ENCODE peak calls at places on chromosomes 4 and X, in ten cellular contexts. B, M, A, T, O, Z, X, R, V and K are unnamed samples.

GRCh38 chrX:109392895-109393294 is 89.0 kb downstream of the GUCY2F start:
- DNase-seq in M (no peak), B (no peak), Z (no peak), O (no peak), X (no peak), A (no peak), T (no peak), V (no peak), R (no peak), K (no peak)

GRCh38 chr4:39587881-39588280 is 50.8 kb downstream of the SMIM14 start:
- DNase-seq in O (no peak), A (no peak), R (no peak), X (no peak), T (peak), B (peak), V (no peak), M (no peak), Z (peak), K (peak)

GRCh38 chrX:39928704-39929439 is 168.9 kb downstream of the BCOR start:
- DNase-seq in V (no peak), A (no peak), B (no peak), R (no peak), X (no peak), O (no peak), M (no peak), T (peak), Z (no peak), K (no peak)

GRCh38 chr4:148515248-148515647 is 73.0 kb upstream of the NR3C2 start:
- DNase-seq in Z (no peak), V (no peak), R (no peak), A (no peak), T (peak), O (no peak), M (no peak), B (peak), X (no peak), K (no peak)

GRCh38 chr4:110498420-110498819 is 22.5 kb downstream of the ENPEP start:
- DNase-seq in R (no peak), T (no peak), O (no peak), X (no peak), Z (no peak), V (no peak), M (no peak), B (no peak), A (no peak), K (no peak)

GRCh38 chrX:63664083-63664482 is 120.9 kb downstream of the ARHGEF9 start:
- DNase-seq in V (no peak), M (no peak), X (no peak), Z (no peak), A (no peak), O (no peak), R (no peak), B (no peak), T (no peak), K (no peak)

GRCh38 chr4:108148316-108148715 is 20.4 kb downstream of the LEF1 start:
- DNase-seq in R (no peak), Z (no peak), V (no peak), T (peak), M (no peak), B (no peak), A (no peak), O (no peak), X (no peak), K (no peak)

GRCh38 chr4:185394568-185395254 is 1.0 kb downstream of the LRP2BP start:
- DNase-seq in Z (no peak), X (no peak), A (no peak), B (no peak), M (no peak), R (no peak), O (no peak), T (no peak), V (peak), K (no peak)

GRCh38 chrX:51395807-51396728 is 63.4 kb downstream of the NUDT10 start:
- DNase-seq in M (peak), V (peak), R (peak), B (peak), A (peak), Z (no peak), X (peak), T (peak), O (peak), K (no peak)

GRCh38 chr4:41424541-41424940 is 113.4 kb upstream of the LIMCH1 start:
- DNase-seq in Z (no peak), B (no peak), A (no peak), V (no peak), R (no peak), T (no peak), X (no peak), O (no peak), M (no peak), K (no peak)

GRCh38 chr4:117093581-117093980 is 8.2 kb upstream of the TRAM1L1 start:
- DNase-seq in A (no peak), O (no peak), M (no peak), V (no peak), R (no peak), B (no peak), X (no peak), T (no peak), Z (no peak), K (no peak)

GRCh38 chr4:140012688-140013087 is 141.3 kb downstream of the MAML3 start:
- DNase-seq in Z (peak), M (peak), R (peak), B (peak), O (no peak), A (peak), X (peak), V (peak), T (peak), K (peak)

GRCh38 chr4:81137446-81137845 is 77.6 kb downstream of the PRKG2 start:
- DNase-seq in O (no peak), B (no peak), T (no peak), X (no peak), M (no peak), V (no peak), A (no peak), R (no peak), Z (peak), K (no peak)

GRCh38 chr4:41815478-41815877 is 67.0 kb upstream of the PHOX2B start:
- DNase-seq in T (peak), V (no peak), Z (no peak), R (no peak), O (no peak), M (no peak), B (no peak), A (no peak), X (no peak), K (no peak)

GRCh38 chr4:55396305-55397023 is 707 bp downstream of the TMEM165 start:
- DNase-seq in Z (no peak), M (peak), R (peak), V (peak), B (peak), A (peak), X (peak), O (no peak), T (peak), K (peak)

GRCh38 chr4:73816814-73817213 is 19.7 kb upstream of the CXCL6 start:
- DNase-seq in Z (peak), M (no peak), O (no peak), A (no peak), X (no peak), R (no peak), V (no peak), B (peak), T (peak), K (no peak)